ENCODE peak calls at places on chromosomes 4 and X, in seven cellular contexts. J is heart left ventricle, L is GM06990, P is transverse colon, D is HCT116, O is right atrium auricular region, X is BJ. F is an unnamed sample. For H3K36me3, the result is how much of the 10 kb centered on the place peaks cover.

GRCh38 chr4:34196375-34196774 is 2047.9 kb downstream of the ARAP2 start:
- DNase-seq in J (no peak), L (no peak), P (no peak), D (no peak), O (no peak), X (no peak), F (no peak)

GRCh38 chr4:169618286-169618685 is 2.1 kb upstream of the CLCN3 start:
- DNase-seq in J (no peak), L (no peak), P (no peak), D (no peak), O (no peak), X (no peak), F (no peak)

GRCh38 chrX:8084023-8084422 is 87.0 kb downstream of the VCX2 start:
- DNase-seq in J (no peak), L (no peak), P (no peak), D (no peak), O (no peak), X (no peak), F (no peak)

GRCh38 chrX:11724122-11725017 is 33.7 kb upstream of the MSL3 start:
- DNase-seq in J (no peak), L (no peak), P (no peak), D (peak), O (no peak), X (no peak), F (no peak)

GRCh38 chrX:144918936-144919335 is 328.4 kb upstream of the SPANXN1 start:
- DNase-seq in J (no peak), L (no peak), P (no peak), D (no peak), O (no peak), X (no peak), F (no peak)

GRCh38 chr4:122827258-122827887 is 742 bp downstream of the FGF2 start:
- DNase-seq in J (peak), L (peak), P (peak), D (no peak), O (peak), X (no peak), F (no peak)

GRCh38 chrX:8841911-8842310 is 40.7 kb upstream of the FAM9A start:
- DNase-seq in J (no peak), L (no peak), P (no peak), D (no peak), O (no peak), X (no peak), F (no peak)

GRCh38 chr4:3775011-3775410 is 8.8 kb downstream of the ADRA2C start:
- DNase-seq in J (no peak), L (no peak), P (no peak), D (no peak), O (no peak), X (no peak), F (no peak)

GRCh38 chr4:78482281-78482680 is 69.3 kb upstream of the ANXA3 start:
- DNase-seq in J (no peak), L (no peak), P (no peak), D (no peak), O (no peak), X (no peak), F (no peak)

GRCh38 chr4:150070464-150071170 is 7.6 kb upstream of the DCLK2 start:
- DNase-seq in J (no peak), L (no peak), P (no peak), D (no peak), O (no peak), X (no peak), F (no peak)

GRCh38 chr4:57504139-57504538 is 394.0 kb upstream of the IGFBP7 start:
- DNase-seq in J (no peak), L (no peak), P (no peak), D (no peak), O (no peak), X (no peak), F (no peak)

GRCh38 chrX:24169211-24169610 is 19.7 kb downstream of the ZFX start:
- DNase-seq in J (no peak), L (no peak), P (no peak), D (no peak), O (no peak), X (no peak), F (no peak)

GRCh38 chr4:88138561-88138960 is 19.9 kb downstream of the ABCG2 start:
- DNase-seq in J (no peak), L (no peak), P (no peak), D (no peak), O (no peak), X (peak), F (peak)

GRCh38 chr4:83993774-83994173 is 457.9 kb downstream of the GPAT3 start:
- DNase-seq in J (no peak), L (no peak), P (no peak), D (no peak), O (no peak), X (no peak), F (no peak)

GRCh38 chr4:136551753-136552152 is 980.5 kb downstream of the PCDH18 start:
- DNase-seq in J (no peak), L (no peak), P (no peak), D (no peak), O (no peak), X (no peak), F (no peak)

GRCh38 chr4:40842725-40843401 is 93.1 kb downstream of the NSUN7 start:
- DNase-seq in J (no peak), L (no peak), P (no peak), D (no peak), O (no peak), X (no peak), F (peak)

GRCh38 chr4:177023951-177024350 is 231.2 kb upstream of the VEGFC start:
- DNase-seq in J (no peak), L (no peak), P (no peak), D (no peak), O (no peak), X (no peak), F (no peak)

GRCh38 chr4:158315706-158316105 is 105.4 kb downstream of the TMEM144 start:
- DNase-seq in J (no peak), L (no peak), P (no peak), D (no peak), O (no peak), X (peak), F (no peak)

GRCh38 chr4:38856046-38856445 is 571 bp downstream of the TLR6 start:
- DNase-seq in J (no peak), L (peak), P (no peak), D (no peak), O (no peak), X (no peak), F (no peak)

GRCh38 chr4:38858097-38858420 is 1.4 kb upstream of the TLR6 start:
- DNase-seq in J (no peak), L (no peak), P (no peak), D (no peak), O (no peak), X (no peak), F (no peak)

GRCh38 chr4:38855466-38855865 is 1.2 kb downstream of the TLR6 start:
- DNase-seq in J (no peak), L (peak), P (no peak), D (no peak), O (no peak), X (no peak), F (no peak)

GRCh38 chr4:38857354-38858096 is 908 bp upstream of the TLR6 start:
- DNase-seq in J (no peak), L (peak), P (peak), D (peak), O (peak), X (peak), F (peak)

GRCh38 chr4:38856524-38857337 is at the start of gene TLR6:
- DNase-seq in J (no peak), L (peak), P (peak), D (peak), O (no peak), X (no peak), F (no peak)
- TF ChIP-seq CTCF in J (peak), L (peak), P (peak), D (peak), O (peak), X (peak), F (peak)

DNA sequence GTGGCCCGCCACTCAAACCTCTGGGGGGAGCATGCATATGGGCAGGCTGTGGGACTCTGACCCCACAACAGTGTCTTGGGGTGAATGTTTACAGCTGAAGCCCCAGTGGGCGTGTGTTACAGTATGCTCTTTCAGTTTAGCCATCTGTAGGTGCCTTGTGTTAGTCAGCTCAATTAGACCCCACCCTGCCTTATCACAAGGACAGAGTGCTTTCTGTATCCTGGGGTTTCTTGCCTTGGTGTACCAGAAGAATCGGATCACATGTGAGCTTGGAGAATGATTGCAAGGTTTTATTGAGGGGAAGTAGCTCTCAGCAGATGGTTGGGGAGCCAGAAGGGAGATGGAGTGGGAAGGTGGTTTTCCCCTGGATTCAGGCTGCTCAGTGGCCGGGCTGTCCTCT is 27.3 kb downstream of the SH3BGRL start:
- DNase-seq in J (no peak), L (no peak), P (no peak), D (no peak), O (no peak), X (no peak), F (no peak)
- H3K4me3 ChIP-seq in J (no peak), L (no peak), P (no peak), D (no peak), O (no peak), X (no peak), F (no peak)

GRCh38 chr4:1746265-1746691 is 25.0 kb downstream of the TACC3 start:
- DNase-seq in J (peak), L (peak), P (peak), D (peak), O (peak), X (no peak), F (no peak)

GRCh38 chr4:1743975-1744374 is 22.7 kb downstream of the TACC3 start:
- DNase-seq in J (no peak), L (no peak), P (no peak), D (no peak), O (no peak), X (no peak), F (no peak)

GRCh38 chr4:1745697-1746096 is 24.4 kb downstream of the TACC3 start:
- DNase-seq in J (no peak), L (no peak), P (no peak), D (no peak), O (no peak), X (no peak), F (no peak)

GRCh38 chr4:1744552-1744951 is 23.2 kb downstream of the TACC3 start:
- DNase-seq in J (no peak), L (no peak), P (no peak), D (no peak), O (no peak), X (no peak), F (no peak)

DNA sequence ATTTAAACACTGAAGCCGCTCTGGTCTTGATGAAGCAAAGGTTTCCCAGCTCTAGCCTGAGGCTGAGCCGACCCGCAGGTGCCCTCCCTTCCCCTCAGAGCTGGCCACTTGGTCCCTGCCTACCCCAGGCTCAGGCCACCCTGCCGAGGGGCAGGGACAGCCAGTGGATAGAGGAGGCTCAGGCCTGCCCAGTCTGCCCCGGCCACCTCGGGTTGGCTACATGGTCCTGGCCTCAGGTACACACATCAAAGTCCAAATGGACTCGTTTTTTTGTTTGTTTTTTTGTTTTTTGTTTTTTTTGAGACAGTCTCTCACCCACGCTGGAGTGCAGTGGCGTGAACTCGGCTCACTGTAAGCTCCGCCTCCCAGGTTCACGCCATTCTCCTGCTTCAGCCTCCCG is 23.8 kb downstream of the TACC3 start:
- DNase-seq in J (no peak), L (no peak), P (no peak), D (no peak), O (no peak), X (no peak), F (no peak)
- H3K36me3 ChIP-seq in J (under half), L (under half), P (under half), D (under half), O (under half), X (under half), F (under half)

DNA sequence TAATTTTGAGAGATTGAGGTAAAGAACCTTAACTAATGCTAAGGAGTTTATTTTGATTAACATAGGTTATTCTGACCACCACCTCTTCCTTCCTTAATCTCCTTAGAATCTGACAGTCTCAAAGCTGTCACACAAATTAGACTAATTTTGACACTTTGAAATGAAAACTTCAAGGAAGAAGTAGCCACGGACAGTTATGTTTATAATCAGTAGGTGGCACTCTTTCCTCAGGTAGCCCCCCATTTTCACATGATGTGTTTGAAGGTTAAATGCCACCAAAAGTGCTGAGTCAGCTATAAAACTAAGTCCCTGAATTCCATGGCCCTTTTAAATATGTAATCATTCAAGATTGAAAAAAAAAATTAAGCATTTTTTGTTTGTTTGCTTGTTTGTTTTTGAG is 22.4 kb downstream of the TMEM33 start:
- DNase-seq in J (no peak), L (no peak), P (no peak), D (peak), O (no peak), X (no peak), F (no peak)
- TF ChIP-seq CTCF in J (peak), L (peak), P (no peak), D (peak), O (peak), X (peak), F (peak)

DNA sequence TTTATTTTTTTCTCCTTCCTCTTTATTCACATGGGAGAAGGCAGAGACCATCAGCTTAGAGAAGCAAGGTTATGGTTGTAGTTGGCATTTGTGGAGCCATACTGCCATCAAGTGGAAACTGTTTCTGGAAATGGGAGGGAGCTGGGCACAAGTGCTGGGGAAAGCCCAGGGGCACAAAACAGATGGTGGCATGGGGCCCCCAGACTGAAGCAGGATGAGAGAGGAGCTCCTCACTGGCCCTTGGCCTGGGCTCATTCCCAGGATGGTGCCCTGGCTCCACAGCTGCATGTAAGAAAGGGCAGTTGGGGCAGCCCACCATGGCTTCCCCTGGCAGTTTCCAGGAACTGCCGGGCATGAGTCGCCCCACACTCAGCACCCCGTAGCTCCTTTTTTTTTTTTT is 59.2 kb downstream of the NBDY start:
- DNase-seq in J (no peak), L (no peak), P (peak), D (no peak), O (no peak), X (no peak), F (no peak)
- H3K4me3 ChIP-seq in J (no peak), L (no peak), P (no peak), D (no peak), O (no peak), X (no peak), F (no peak)

GRCh38 chr4:142408003-142408441 is 438.1 kb downstream of the INPP4B start:
- DNase-seq in J (no peak), L (no peak), P (no peak), D (no peak), O (no peak), X (peak), F (no peak)

GRCh38 chr4:142406917-142407501 is 439.1 kb downstream of the INPP4B start:
- DNase-seq in J (no peak), L (no peak), P (no peak), D (no peak), O (no peak), X (no peak), F (no peak)

GRCh38 chr4:142406051-142406549 is 440.0 kb downstream of the INPP4B start:
- DNase-seq in J (no peak), L (peak), P (no peak), D (no peak), O (no peak), X (no peak), F (no peak)

GRCh38 chr4:142405021-142405991 is 440.8 kb downstream of the INPP4B start:
- DNase-seq in J (no peak), L (peak), P (peak), D (no peak), O (peak), X (peak), F (peak)

GRCh38 chr4:142407569-142407968 is 438.5 kb downstream of the INPP4B start:
- DNase-seq in J (no peak), L (no peak), P (no peak), D (no peak), O (no peak), X (no peak), F (no peak)
- H3K36me3 ChIP-seq in J (under half), L (under half), P (under half), D (under half), O (under half), X (under half), F (under half)

GRCh38 chrX:115289465-115289864 is at the start of gene LUZP4:
- DNase-seq in J (no peak), L (no peak), P (no peak), D (no peak), O (no peak), X (no peak), F (no peak)

DNA sequence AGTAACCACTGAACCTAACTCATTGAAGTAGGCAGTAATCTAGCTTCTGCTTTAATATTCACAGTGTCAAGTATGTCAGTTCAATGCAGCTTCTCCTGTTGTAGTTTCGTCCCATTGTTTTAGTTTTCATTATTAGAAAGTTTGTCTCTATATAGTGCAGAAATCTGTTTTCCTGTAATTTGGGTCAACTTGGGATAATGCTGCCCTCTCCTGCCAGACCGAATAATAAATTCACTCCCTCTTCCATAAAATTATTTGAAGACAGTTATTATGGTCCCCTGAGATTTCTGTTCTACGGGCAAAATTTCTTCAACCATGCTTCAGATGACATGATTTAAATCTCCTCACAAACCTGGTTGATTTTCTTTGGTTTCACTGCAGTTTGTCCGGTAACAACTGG is 4.6 kb upstream of the LUZP4 start:
- DNase-seq in J (no peak), L (no peak), P (no peak), D (no peak), O (no peak), X (no peak), F (no peak)
- TF ChIP-seq CTCF in J (no peak), L (no peak), P (no peak), D (no peak), O (no peak), X (peak), F (no peak)

GRCh38 chr4:148376151-148376550 is 66.1 kb downstream of the NR3C2 start:
- DNase-seq in J (no peak), L (no peak), P (peak), D (peak), O (peak), X (no peak), F (peak)
- H3K4me3 ChIP-seq in J (peak), L (no peak), P (no peak), D (no peak), O (peak), X (no peak), F (no peak)

GRCh38 chr4:1814453-1814852 is 21.4 kb downstream of the FGFR3 start:
- DNase-seq in J (peak), L (no peak), P (no peak), D (no peak), O (no peak), X (no peak), F (no peak)

GRCh38 chr4:1815096-1815996 is 22.3 kb downstream of the FGFR3 start:
- DNase-seq in J (no peak), L (no peak), P (no peak), D (no peak), O (no peak), X (no peak), F (no peak)

GRCh38 chr4:1813231-1813630 is 20.1 kb downstream of the FGFR3 start:
- DNase-seq in J (peak), L (no peak), P (no peak), D (no peak), O (no peak), X (no peak), F (no peak)

GRCh38 chr4:1813915-1814314 is 20.8 kb downstream of the FGFR3 start:
- DNase-seq in J (peak), L (no peak), P (no peak), D (no peak), O (no peak), X (no peak), F (no peak)

GRCh38 chr4:1815997-1816860 is 23.1 kb downstream of the FGFR3 start:
- DNase-seq in J (no peak), L (no peak), P (no peak), D (no peak), O (no peak), X (no peak), F (no peak)
- H3K36me3 ChIP-seq in J (half or more), L (under half), P (under half), D (under half), O (half or more), X (under half), F (under half)